ENCODE peak calls at places on chromosome 1, in four cellular contexts. One of them, this sample, is unnamed.

GRCh38 chr1:156689035-156689959 is 12.1 kb upstream of the NES start:
- DNase-seq in WTC11: peak
- DNase-seq in activated CD4-positive, alpha-beta T cell treated with anti-CD3 and anti-CD28 coated beads, Interleukin-2, amount 50 U/mL, for 1 hour: peak
- DNase-seq in psoas muscle: peak
- DNase-seq in this sample: peak

GRCh38 chr1:32336963-32337675 is 1.1 kb upstream of the MARCKSL1 start:
- DNase-seq in WTC11: no peak
- DNase-seq in activated CD4-positive, alpha-beta T cell treated with anti-CD3 and anti-CD28 coated beads, Interleukin-2, amount 50 U/mL, for 1 hour: peak
- DNase-seq in psoas muscle: peak
- DNase-seq in this sample: no peak

GRCh38 chr1:17248781-17249180 is at the start of gene PADI3:
- DNase-seq in WTC11: peak
- DNase-seq in activated CD4-positive, alpha-beta T cell treated with anti-CD3 and anti-CD28 coated beads, Interleukin-2, amount 50 U/mL, for 1 hour: no peak
- DNase-seq in psoas muscle: peak
- DNase-seq in this sample: no peak

GRCh38 chr1:18575620-18576019 is 55.0 kb upstream of the PAX7 start:
- DNase-seq in WTC11: peak
- DNase-seq in activated CD4-positive, alpha-beta T cell treated with anti-CD3 and anti-CD28 coated beads, Interleukin-2, amount 50 U/mL, for 1 hour: no peak
- DNase-seq in psoas muscle: no peak
- DNase-seq in this sample: no peak

GRCh38 chr1:234977891-234978396 is 150.7 kb downstream of the TOMM20 start:
- DNase-seq in WTC11: no peak
- DNase-seq in activated CD4-positive, alpha-beta T cell treated with anti-CD3 and anti-CD28 coated beads, Interleukin-2, amount 50 U/mL, for 1 hour: no peak
- DNase-seq in psoas muscle: no peak
- DNase-seq in this sample: no peak

GRCh38 chr1:62325696-62326095 is 6.5 kb upstream of the KANK4 start:
- DNase-seq in WTC11: no peak
- DNase-seq in activated CD4-positive, alpha-beta T cell treated with anti-CD3 and anti-CD28 coated beads, Interleukin-2, amount 50 U/mL, for 1 hour: no peak
- DNase-seq in psoas muscle: no peak
- DNase-seq in this sample: no peak

GRCh38 chr1:239389703-239390102 is 3.3 kb downstream of the CHRM3 start:
- DNase-seq in WTC11: no peak
- DNase-seq in activated CD4-positive, alpha-beta T cell treated with anti-CD3 and anti-CD28 coated beads, Interleukin-2, amount 50 U/mL, for 1 hour: no peak
- DNase-seq in psoas muscle: no peak
- DNase-seq in this sample: peak

GRCh38 chr1:228978486-228979324 is 243.4 kb downstream of the RHOU start:
- DNase-seq in WTC11: no peak
- DNase-seq in activated CD4-positive, alpha-beta T cell treated with anti-CD3 and anti-CD28 coated beads, Interleukin-2, amount 50 U/mL, for 1 hour: no peak
- DNase-seq in psoas muscle: peak
- DNase-seq in this sample: no peak

GRCh38 chr1:215717677-215718076 is 150.6 kb downstream of the KCTD3 start:
- DNase-seq in WTC11: no peak
- DNase-seq in activated CD4-positive, alpha-beta T cell treated with anti-CD3 and anti-CD28 coated beads, Interleukin-2, amount 50 U/mL, for 1 hour: no peak
- DNase-seq in psoas muscle: no peak
- DNase-seq in this sample: no peak

GRCh38 chr1:85611390-85611789 is 30.8 kb downstream of the CCN1 start:
- DNase-seq in WTC11: no peak
- DNase-seq in activated CD4-positive, alpha-beta T cell treated with anti-CD3 and anti-CD28 coated beads, Interleukin-2, amount 50 U/mL, for 1 hour: no peak
- DNase-seq in psoas muscle: no peak
- DNase-seq in this sample: peak

GRCh38 chr1:66532798-66533783 is 862 bp upstream of the SGIP1 start:
- DNase-seq in WTC11: peak
- DNase-seq in activated CD4-positive, alpha-beta T cell treated with anti-CD3 and anti-CD28 coated beads, Interleukin-2, amount 50 U/mL, for 1 hour: no peak
- DNase-seq in psoas muscle: peak
- DNase-seq in this sample: peak

This sample was measured in HS-27A.